ENCODE peak calls at places on chromosomes 11 and 22, in eight cellular contexts. One of them, this sample, is unnamed. For H3K27me3 and H3K4me1, the result is how much of the 10 kb centered on the place peaks cover.

GRCh38 chr22:46082633-46083032 is 67.7 kb upstream of the PPARA start:
- DNase-seq in spleen: no peak
- DNase-seq in uterus: no peak
- DNase-seq in ovary: no peak
- DNase-seq in body of pancreas: peak
- DNase-seq in tibial nerve: no peak
- DNase-seq in HCT116: no peak
- DNase-seq in right lobe of liver: no peak
- DNase-seq in this sample: no peak

GRCh38 chr22:49728566-49729271 is 99.0 kb downstream of the BRD1 start:
- DNase-seq in spleen: no peak
- DNase-seq in tibial nerve: no peak
- DNase-seq in right lobe of liver: no peak
- DNase-seq in uterus: no peak
- DNase-seq in ovary: no peak
- DNase-seq in HCT116: no peak
- DNase-seq in body of pancreas: no peak
- DNase-seq in this sample: no peak

GRCh38 chr22:47564158-47564450 is 801.7 kb downstream of the TBC1D22A start:
- DNase-seq in right lobe of liver: no peak
- DNase-seq in body of pancreas: no peak
- DNase-seq in tibial nerve: no peak
- DNase-seq in ovary: no peak
- DNase-seq in spleen: no peak
- DNase-seq in HCT116: no peak
- DNase-seq in uterus: no peak
- DNase-seq in this sample: no peak

GRCh38 chr22:38694945-38695344 is 5.8 kb downstream of the JOSD1 start:
- DNase-seq in ovary: no peak
- DNase-seq in body of pancreas: no peak
- DNase-seq in spleen: no peak
- DNase-seq in tibial nerve: no peak
- DNase-seq in HCT116: no peak
- DNase-seq in uterus: no peak
- DNase-seq in right lobe of liver: no peak
- DNase-seq in this sample: no peak

GRCh38 chr22:37089451-37089850 is 20.1 kb downstream of the TMPRSS6 start:
- DNase-seq in right lobe of liver: no peak
- DNase-seq in ovary: no peak
- DNase-seq in HCT116: no peak
- DNase-seq in spleen: no peak
- DNase-seq in tibial nerve: no peak
- DNase-seq in uterus: no peak
- DNase-seq in body of pancreas: no peak
- DNase-seq in this sample: no peak

GRCh38 chr11:122984186-122985011 is 2.8 kb upstream of the BSX start:
- DNase-seq in body of pancreas: peak
- DNase-seq in uterus: no peak
- DNase-seq in right lobe of liver: no peak
- DNase-seq in HCT116: no peak
- DNase-seq in ovary: no peak
- DNase-seq in spleen: no peak
- DNase-seq in tibial nerve: no peak
- DNase-seq in this sample: no peak

GRCh38 chr11:10394229-10395100 is 60.6 kb upstream of the AMPD3 start:
- DNase-seq in body of pancreas: no peak
- DNase-seq in right lobe of liver: no peak
- DNase-seq in ovary: no peak
- DNase-seq in HCT116: no peak
- DNase-seq in spleen: no peak
- DNase-seq in uterus: no peak
- DNase-seq in tibial nerve: no peak
- DNase-seq in this sample: peak

GRCh38 chr11:91932151-91932821 is 292.3 kb upstream of the FAT3 start:
- DNase-seq in body of pancreas: no peak
- DNase-seq in HCT116: no peak
- DNase-seq in ovary: peak
- DNase-seq in uterus: no peak
- DNase-seq in tibial nerve: no peak
- DNase-seq in spleen: no peak
- DNase-seq in right lobe of liver: no peak
- DNase-seq in this sample: no peak

GRCh38 chr22:41524283-41524682 is 20.0 kb downstream of the POLR3H start:
- DNase-seq in tibial nerve: peak
- DNase-seq in HCT116: no peak
- DNase-seq in ovary: peak
- DNase-seq in spleen: no peak
- DNase-seq in right lobe of liver: peak
- DNase-seq in uterus: peak
- DNase-seq in body of pancreas: peak
- DNase-seq in this sample: peak

GRCh38 chr22:45006873-45007246 is 2.9 kb downstream of the PHF21B start:
- DNase-seq in uterus: peak
- DNase-seq in spleen: no peak
- DNase-seq in right lobe of liver: no peak
- DNase-seq in ovary: no peak
- DNase-seq in HCT116: no peak
- DNase-seq in body of pancreas: no peak
- DNase-seq in tibial nerve: no peak
- DNase-seq in this sample: no peak

GRCh38 chr11:102598272-102598671 is 26.9 kb downstream of the MMP20 start:
- DNase-seq in uterus: no peak
- DNase-seq in spleen: no peak
- DNase-seq in tibial nerve: no peak
- DNase-seq in body of pancreas: no peak
- DNase-seq in HCT116: no peak
- DNase-seq in right lobe of liver: no peak
- DNase-seq in ovary: no peak
- DNase-seq in this sample: no peak

GRCh38 chr11:103532133-103532788 is 423.0 kb downstream of the DYNC2H1 start:
- DNase-seq in right lobe of liver: no peak
- DNase-seq in spleen: no peak
- DNase-seq in tibial nerve: no peak
- DNase-seq in uterus: no peak
- DNase-seq in ovary: no peak
- DNase-seq in body of pancreas: no peak
- DNase-seq in HCT116: no peak
- DNase-seq in this sample: no peak

GRCh38 chr22:26777402-26777801 is 120.0 kb downstream of the MIAT start:
- DNase-seq in spleen: no peak
- DNase-seq in ovary: no peak
- DNase-seq in HCT116: no peak
- DNase-seq in uterus: no peak
- DNase-seq in body of pancreas: no peak
- DNase-seq in tibial nerve: no peak
- DNase-seq in right lobe of liver: no peak
- DNase-seq in this sample: no peak

GRCh38 chr22:45314789-45315188 is 5.1 kb downstream of the FAM118A start:
- DNase-seq in HCT116: no peak
- DNase-seq in tibial nerve: no peak
- DNase-seq in uterus: no peak
- DNase-seq in body of pancreas: no peak
- DNase-seq in right lobe of liver: no peak
- DNase-seq in spleen: no peak
- DNase-seq in ovary: no peak
- DNase-seq in this sample: no peak

GRCh38 chr11:100010393-100010792 is 676.7 kb upstream of the ARHGAP42 start:
- DNase-seq in body of pancreas: no peak
- DNase-seq in ovary: no peak
- DNase-seq in spleen: no peak
- DNase-seq in HCT116: no peak
- DNase-seq in uterus: no peak
- DNase-seq in right lobe of liver: no peak
- DNase-seq in tibial nerve: no peak
- DNase-seq in this sample: no peak

GRCh38 chr11:108494182-108494581 is 4.0 kb downstream of the POGLUT3 start:
- DNase-seq in uterus: no peak
- DNase-seq in right lobe of liver: no peak
- DNase-seq in tibial nerve: no peak
- DNase-seq in HCT116: no peak
- DNase-seq in body of pancreas: no peak
- DNase-seq in ovary: no peak
- DNase-seq in spleen: no peak
- DNase-seq in this sample: no peak

DNA sequence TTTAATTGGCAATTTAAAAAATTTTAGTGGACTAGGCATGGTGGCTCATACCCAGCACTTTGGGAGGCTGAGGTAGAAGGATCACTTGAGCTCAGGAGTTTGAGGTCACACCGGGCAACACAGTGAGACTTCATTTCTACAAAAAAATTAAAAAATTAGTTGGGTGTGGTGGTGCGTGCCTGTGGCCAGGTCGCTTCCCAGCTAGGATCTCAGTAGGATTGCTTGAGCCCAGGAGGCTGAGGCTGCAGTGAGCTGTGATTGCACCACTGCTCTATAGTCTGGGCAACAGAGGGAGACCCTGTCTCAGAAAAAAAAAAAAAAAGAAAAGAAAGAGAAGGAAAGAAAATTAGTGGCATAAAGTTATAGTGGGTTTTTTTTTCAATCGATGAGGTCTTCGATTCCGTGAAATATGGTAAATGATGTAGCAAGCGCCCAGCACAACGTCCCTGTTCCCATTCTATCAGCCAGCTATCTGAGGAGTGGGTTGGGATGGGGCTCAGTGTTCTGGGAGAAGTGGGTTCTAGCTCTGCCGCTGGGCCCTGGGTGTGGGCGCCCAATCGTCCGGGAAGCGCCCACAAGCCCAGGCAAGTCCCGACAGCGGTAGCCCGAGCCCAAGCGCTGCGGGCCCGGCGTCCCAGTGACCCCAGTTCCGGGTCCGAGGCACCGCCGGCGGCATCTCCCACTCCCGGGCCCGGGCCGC is 1.4 kb downstream of the FOSL1 start:
- DNase-seq in right lobe of liver: no peak
- DNase-seq in tibial nerve: no peak
- DNase-seq in body of pancreas: no peak
- DNase-seq in uterus: peak
- DNase-seq in ovary: no peak
- DNase-seq in spleen: no peak
- DNase-seq in HCT116: no peak
- DNase-seq in this sample: no peak
- TF ChIP-seq POLR2A in right lobe of liver: no peak
- TF ChIP-seq POLR2A in tibial nerve: no peak
- TF ChIP-seq POLR2A in body of pancreas: no peak
- TF ChIP-seq POLR2A in uterus: no peak
- TF ChIP-seq POLR2A in ovary: no peak
- TF ChIP-seq POLR2A in spleen: no peak
- TF ChIP-seq POLR2A in HCT116: no peak
- TF ChIP-seq POLR2A in this sample: no peak

DNA sequence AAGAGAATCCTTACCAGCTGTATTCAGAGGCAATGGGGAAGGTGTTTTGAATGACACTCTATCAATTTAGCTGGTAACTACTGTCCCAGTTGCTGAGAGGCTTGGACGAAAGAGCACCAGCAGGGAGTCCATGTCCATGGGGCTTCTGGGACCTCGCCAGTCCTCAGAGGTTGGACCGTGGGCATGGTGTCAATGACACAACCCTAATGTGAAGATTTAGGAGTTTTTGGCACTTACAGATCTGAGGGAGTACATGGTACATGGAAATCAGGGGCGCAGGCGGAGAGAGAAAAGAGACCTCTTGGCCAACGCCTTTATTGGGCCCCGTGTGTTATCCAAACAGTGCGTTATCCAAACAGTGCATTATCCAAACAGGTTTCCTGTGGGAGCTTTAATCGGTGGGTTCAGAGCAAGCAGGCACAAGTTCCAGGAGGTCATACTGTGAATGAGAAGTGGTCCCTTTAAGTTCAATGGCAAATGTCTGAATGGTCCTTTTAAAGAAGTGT is 169.1 kb upstream of the B3GAT1 start:
- DNase-seq in ovary: no peak
- DNase-seq in tibial nerve: no peak
- DNase-seq in body of pancreas: no peak
- DNase-seq in spleen: no peak
- DNase-seq in HCT116: no peak
- DNase-seq in right lobe of liver: no peak
- DNase-seq in uterus: no peak
- DNase-seq in this sample: no peak
- H3K27me3 ChIP-seq in ovary: under half
- H3K27me3 ChIP-seq in tibial nerve: under half
- H3K27me3 ChIP-seq in body of pancreas: under half
- H3K27me3 ChIP-seq in spleen: under half
- H3K27me3 ChIP-seq in HCT116: under half
- H3K27me3 ChIP-seq in right lobe of liver: under half
- H3K27me3 ChIP-seq in uterus: under half
- H3K27me3 ChIP-seq in this sample: under half

DNA sequence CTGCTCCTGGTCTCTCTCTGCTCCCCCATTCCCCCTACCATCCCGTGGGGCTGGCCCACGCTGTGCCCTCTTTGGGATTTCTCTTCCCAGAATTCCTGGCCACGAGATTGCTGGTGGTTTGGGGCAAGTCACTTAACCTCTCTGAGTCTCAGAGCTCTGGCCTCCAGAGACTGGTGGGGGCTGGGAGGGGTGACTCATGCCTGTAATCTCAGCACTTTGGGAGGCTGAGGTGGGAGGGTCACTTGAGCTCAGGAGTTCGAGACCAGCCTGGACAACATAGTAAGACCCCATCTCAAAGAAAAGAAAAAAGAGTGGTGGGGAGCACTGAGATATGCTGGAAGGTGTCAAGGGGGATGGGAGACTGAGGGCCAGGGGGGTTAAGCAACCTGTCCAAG is 18.3 kb downstream of the OTUB1 start:
- DNase-seq in HCT116: no peak
- DNase-seq in body of pancreas: no peak
- DNase-seq in ovary: no peak
- DNase-seq in spleen: no peak
- DNase-seq in uterus: no peak
- DNase-seq in right lobe of liver: no peak
- DNase-seq in tibial nerve: no peak
- DNase-seq in this sample: no peak
- H3K4me1 ChIP-seq in HCT116: under half
- H3K4me1 ChIP-seq in body of pancreas: half or more
- H3K4me1 ChIP-seq in ovary: under half
- H3K4me1 ChIP-seq in spleen: under half
- H3K4me1 ChIP-seq in uterus: under half
- H3K4me1 ChIP-seq in right lobe of liver: under half
- H3K4me1 ChIP-seq in tibial nerve: under half
- H3K4me1 ChIP-seq in this sample: under half

DNA sequence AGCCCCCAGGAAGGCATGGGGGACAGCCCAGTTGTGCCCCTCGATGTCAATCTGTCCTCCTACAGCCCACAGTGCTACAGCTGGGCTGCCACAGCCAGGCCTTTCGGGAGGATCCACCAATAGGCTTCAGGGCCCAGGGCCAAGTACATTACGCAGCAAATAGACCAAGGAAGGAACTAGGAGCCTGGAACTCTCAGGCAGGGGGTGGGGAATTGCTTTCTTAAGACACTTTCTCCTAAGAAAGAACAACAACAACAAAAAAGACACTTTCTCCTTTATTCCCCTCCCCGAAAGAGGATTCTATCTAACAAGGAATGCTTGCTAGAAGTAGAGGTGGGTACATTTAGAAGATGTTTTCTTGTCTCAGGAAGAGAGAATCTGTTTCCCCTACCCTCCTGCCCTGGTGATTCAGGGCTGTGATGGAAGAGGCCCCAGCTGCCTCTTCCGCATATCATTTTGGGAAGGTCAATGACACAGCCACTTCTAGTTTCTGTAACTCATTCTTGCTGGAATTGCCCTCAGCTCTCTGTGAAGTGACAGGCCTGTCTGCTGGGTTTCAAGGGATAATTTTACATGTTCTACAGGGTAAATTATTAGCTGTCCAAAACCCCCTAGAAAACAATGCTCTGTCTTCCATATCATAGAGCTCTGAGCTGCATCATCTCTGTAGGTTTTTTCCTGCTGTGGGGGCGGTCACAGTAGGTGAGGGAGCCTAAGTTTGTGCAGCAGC is 6.0 kb upstream of the MALAT1 start:
- DNase-seq in uterus: peak
- DNase-seq in tibial nerve: peak
- DNase-seq in right lobe of liver: peak
- DNase-seq in ovary: peak
- DNase-seq in spleen: no peak
- DNase-seq in body of pancreas: peak
- DNase-seq in HCT116: no peak
- DNase-seq in this sample: peak
- TF ChIP-seq POLR2A in uterus: peak
- TF ChIP-seq POLR2A in tibial nerve: peak
- TF ChIP-seq POLR2A in right lobe of liver: peak
- TF ChIP-seq POLR2A in ovary: peak
- TF ChIP-seq POLR2A in spleen: no peak
- TF ChIP-seq POLR2A in body of pancreas: peak
- TF ChIP-seq POLR2A in HCT116: peak
- TF ChIP-seq POLR2A in this sample: no peak